ENCODE peak calls at places on chromosome 12, in four cellular contexts. N is upper lobe of right lung, U is WERI-Rb-1, R is astrocyte. J is an unnamed sample.

GRCh38 chr12:127054531-127054930 is 1212.4 kb upstream of the TMEM132C start:
- DNase-seq in N (no peak), U (no peak), R (peak), J (peak)

GRCh38 chr12:94731733-94732360 is 81.5 kb upstream of the TMCC3 start:
- DNase-seq in N (no peak), U (peak), R (no peak), J (no peak)

GRCh38 chr12:98698603-98699463 is 53.7 kb downstream of the APAF1 start:
- DNase-seq in N (no peak), U (peak), R (peak), J (peak)

GRCh38 chr12:71756054-71756675 is 1.5 kb downstream of the RAB21 start:
- DNase-seq in N (no peak), U (no peak), R (peak), J (no peak)

GRCh38 chr12:105474672-105475071 is 144.2 kb downstream of the C12orf75 start:
- DNase-seq in N (no peak), U (no peak), R (peak), J (no peak)

GRCh38 chr12:52992699-52993557 is 13.3 kb upstream of the EIF4B start:
- DNase-seq in N (no peak), U (no peak), R (peak), J (peak)

GRCh38 chr12:122086641-122087285 is 8.2 kb downstream of the MLXIP start:
- DNase-seq in N (peak), U (peak), R (no peak), J (no peak)

GRCh38 chr12:107134558-107134957 is 41.2 kb upstream of the CRY1 start:
- DNase-seq in N (no peak), U (peak), R (no peak), J (no peak)

GRCh38 chr12:3770891-3771290 is 18.0 kb upstream of the CRACR2A start:
- DNase-seq in N (no peak), U (no peak), R (peak), J (peak)

GRCh38 chr12:94134226-94134795 is 14.1 kb upstream of the PLXNC1 start:
- DNase-seq in N (no peak), U (no peak), R (peak), J (peak)

GRCh38 chr12:57161491-57161890 is 14.1 kb upstream of the LRP1-AS start:
- DNase-seq in N (no peak), U (no peak), R (peak), J (no peak)

GRCh38 chr12:120381752-120382419 is 12.9 kb upstream of the MSI1 start:
- DNase-seq in N (no peak), U (no peak), R (peak), J (peak)

GRCh38 chr12:57765003-57765697 is 1.7 kb downstream of the CYP27B1 start:
- DNase-seq in N (peak), U (no peak), R (no peak), J (peak)

GRCh38 chr12:64566882-64567517 is 43.3 kb upstream of the RASSF3 start:
- DNase-seq in N (no peak), U (peak), R (no peak), J (no peak)

GRCh38 chr12:82474798-82475184 is 116.5 kb downstream of the METTL25 start:
- DNase-seq in N (no peak), U (no peak), R (peak), J (peak)

GRCh38 chr12:1879633-1880032 is 38.8 kb downstream of the CACNA2D4 start:
- DNase-seq in N (no peak), U (no peak), R (no peak), J (no peak)

GRCh38 chr12:52254180-52254964 is 20.1 kb upstream of the KRT86 start:
- DNase-seq in N (peak), U (no peak), R (no peak), J (no peak)

GRCh38 chr12:120282229-120282628 is 9.5 kb downstream of the RNU4-2 start:
- DNase-seq in N (no peak), U (no peak), R (no peak), J (no peak)

GRCh38 chr12:57737467-57738141 is 938 bp downstream of the AGAP2 start:
- DNase-seq in N (no peak), U (peak), R (no peak), J (no peak)

GRCh38 chr12:42868291-42868690 is 278.7 kb upstream of the PRICKLE1 start:
- DNase-seq in N (no peak), U (no peak), R (peak), J (peak)

GRCh38 chr12:121857322-121858246 is 1.1 kb downstream of the HPD start:
- DNase-seq in N (no peak), U (no peak), R (peak), J (no peak)

GRCh38 chr12:130288201-130288600 is 49.5 kb upstream of the PIWIL1 start:
- DNase-seq in N (no peak), U (no peak), R (no peak), J (no peak)

GRCh38 chr12:53097207-53097563 is 282 bp upstream of the IGFBP6 start:
- DNase-seq in N (no peak), U (no peak), R (peak), J (peak)

GRCh38 chr12:58302487-58303011 is 361.2 kb downstream of the ATP23 start:
- DNase-seq in N (no peak), U (peak), R (no peak), J (no peak)

GRCh38 chr12:1488908-1489381 is 105.4 kb downstream of the FBXL14 start:
- DNase-seq in N (no peak), U (no peak), R (peak), J (peak)

GRCh38 chr12:95633049-95633545 is 81.8 kb upstream of the USP44 start:
- DNase-seq in N (peak), U (no peak), R (peak), J (peak)

GRCh38 chr12:30753233-30753632 is 1.5 kb downstream of the CAPRIN2 start:
- DNase-seq in N (no peak), U (peak), R (peak), J (peak)

GRCh38 chr12:93908846-93909592 is 231.8 kb downstream of the CRADD start:
- DNase-seq in N (no peak), U (no peak), R (peak), J (peak)

GRCh38 chr12:44076892-44077291 is 241.0 kb downstream of the TMEM117 start:
- DNase-seq in N (no peak), U (no peak), R (no peak), J (no peak)

GRCh38 chr12:27561535-27562350 is 37.7 kb downstream of the PPFIBP1 start:
- DNase-seq in N (no peak), U (no peak), R (no peak), J (no peak)

GRCh38 chr12:51862947-51863346 is 14.4 kb upstream of the FIGNL2 start:
- DNase-seq in N (peak), U (no peak), R (no peak), J (no peak)

GRCh38 chr12:74129702-74130101 is 407.9 kb upstream of the ATXN7L3B start:
- DNase-seq in N (no peak), U (no peak), R (peak), J (no peak)

GRCh38 chr12:28024231-28024995 is 51.9 kb upstream of the PTHLH start:
- DNase-seq in N (no peak), U (no peak), R (peak), J (peak)

GRCh38 chr12:106987846-106988245 is 900 bp upstream of the MTERF2 start:
- DNase-seq in N (no peak), U (no peak), R (no peak), J (no peak)

GRCh38 chr12:49794811-49795653 is 33.2 kb downstream of the NCKAP5L start:
- DNase-seq in N (no peak), U (no peak), R (no peak), J (no peak)

GRCh38 chr12:13982010-13982409 is 608 bp upstream of the GRIN2B start:
- DNase-seq in N (no peak), U (peak), R (no peak), J (no peak)

GRCh38 chr12:52223411-52224039 is 9.5 kb upstream of the KRT7 start:
- DNase-seq in N (no peak), U (no peak), R (no peak), J (no peak)

GRCh38 chr12:63921157-63921556 is 76.7 kb downstream of the SRGAP1 start:
- DNase-seq in N (no peak), U (no peak), R (no peak), J (no peak)

DNA sequence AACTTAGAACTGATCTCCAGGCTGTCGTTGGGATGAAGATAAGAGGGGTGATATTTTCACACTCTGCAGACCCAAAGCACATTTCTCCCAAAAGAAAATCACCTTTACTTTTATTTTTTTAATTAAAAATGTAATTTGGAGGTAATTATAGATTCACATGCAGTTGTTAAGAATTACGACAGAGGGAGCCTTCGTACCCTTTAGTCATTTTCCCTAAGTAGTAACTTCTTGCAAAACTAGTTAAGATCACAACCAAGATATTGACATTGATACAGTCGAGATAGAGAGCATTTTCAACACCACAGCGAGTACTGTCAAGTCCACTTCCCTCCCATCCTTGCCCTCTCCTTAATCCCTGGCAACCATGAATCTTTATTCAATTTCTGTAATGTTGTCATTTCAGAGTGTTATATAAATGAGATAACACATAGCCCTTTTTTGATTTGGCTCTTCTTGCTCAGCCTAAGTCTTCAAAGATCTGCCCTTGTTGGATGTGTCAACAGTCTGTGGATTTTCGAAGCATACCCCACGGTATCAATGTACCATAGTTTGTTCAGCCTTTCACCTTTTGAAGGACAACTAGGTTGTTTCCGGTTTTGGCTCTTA is 39.6 kb downstream of the DNAH10 start:
- DNase-seq in N (no peak), U (no peak), R (peak), J (peak)
- TF ChIP-seq CTCF in N (peak), U (no peak), R (peak), J (peak)

GRCh38 chr12:20150835-20151234 is 217.5 kb upstream of the PDE3A start:
- DNase-seq in N (no peak), U (no peak), R (no peak), J (peak)
- H3K4me3 ChIP-seq in N (no peak), U (no peak), R (no peak), J (no peak)

GRCh38 chr12:5166976-5167375 is 123.3 kb downstream of the KCNA5 start:
- DNase-seq in N (no peak), U (no peak), R (peak), J (peak)
- TF ChIP-seq CTCF in N (no peak), U (no peak), R (no peak), J (no peak)

DNA sequence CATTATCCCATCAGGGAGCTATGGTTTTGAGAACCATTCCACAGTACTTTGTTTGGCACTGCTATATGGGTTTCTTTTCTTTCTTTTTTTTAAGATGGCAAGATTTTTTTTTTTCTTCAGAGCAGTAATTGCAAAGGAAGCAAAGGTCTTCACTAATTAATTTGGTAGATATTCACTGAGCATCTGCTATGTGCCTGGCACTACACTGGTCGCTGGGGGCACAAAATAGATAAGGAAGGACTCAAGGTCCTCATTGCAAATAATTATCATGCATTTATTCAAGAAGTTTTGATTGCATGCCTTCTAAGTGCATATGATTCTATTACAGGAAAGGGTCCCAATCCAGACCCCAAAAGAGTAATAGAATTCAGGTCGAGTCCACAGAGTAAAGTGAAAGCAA is 10.0 kb upstream of the ATP2A2 start:
- DNase-seq in N (no peak), U (no peak), R (no peak), J (no peak)
- H3K4me3 ChIP-seq in N (no peak), U (no peak), R (no peak), J (no peak)

GRCh38 chr12:6584293-6584692 is 16.2 kb upstream of the NOP2 start:
- DNase-seq in N (no peak), U (no peak), R (no peak), J (peak)

GRCh38 chr12:6582196-6582595 is 14.1 kb upstream of the NOP2 start:
- DNase-seq in N (no peak), U (no peak), R (no peak), J (no peak)

DNA sequence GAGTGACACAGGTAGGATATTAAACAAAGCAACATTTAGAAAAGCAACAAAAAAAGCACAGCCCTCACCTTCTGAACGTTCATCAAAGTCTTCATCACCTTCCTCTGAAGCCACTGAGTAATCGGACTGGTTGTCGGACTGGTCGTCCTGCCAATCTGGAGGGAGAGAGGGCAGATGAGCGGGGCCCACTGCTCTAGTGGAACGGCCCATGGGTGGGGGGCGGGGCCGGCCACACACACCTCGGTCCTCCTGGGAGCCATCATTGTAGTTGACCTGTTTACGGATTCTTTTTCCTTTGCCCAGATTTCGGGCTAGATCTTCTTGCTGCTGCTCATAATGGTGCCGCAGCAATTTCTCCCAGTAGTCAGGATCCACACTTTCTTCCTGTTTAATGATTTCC is 14.9 kb upstream of the NOP2 start:
- DNase-seq in N (no peak), U (no peak), R (no peak), J (no peak)
- TF ChIP-seq CTCF in N (no peak), U (no peak), R (no peak), J (no peak)

J was measured in fibroblast of pulmonary artery.